ENCODE peak calls at places on chromosomes 3 and 15, in ten cellular contexts. R is fibroblast of lung; E is effector CD4-positive, alpha-beta T cell; S is HuH-7.5; F is endothelial cell; H is lower lobe of right lung; W is IMR-90; G is NCI-H1436; I is CD4-positive, alpha-beta T cell; Z is activated effector memory CD4-positive, alpha-beta T cell treated with anti-CD3 and anti-CD28 coated beads, Interleukin-2, amount 50 U/mL, for 16 hours. C is an unnamed sample.

GRCh38 chr15:74400915-74401757 is 32.6 kb downstream of the SEMA7A start:
- DNase-seq in F (no peak), H (no peak), S (no peak), E (no peak), R (peak; percentile 54), I (no peak), G (no peak), W (no peak), Z (no peak), C (no peak)

GRCh38 chr3:150255416-150255815 is 152.7 kb upstream of the TSC22D2 start:
- DNase-seq in W (no peak), R (no peak), S (no peak), E (no peak), Z (no peak), G (peak; percentile 33), I (no peak), F (no peak), H (no peak), C (no peak)

GRCh38 chr3:127690823-127691452 is 18.2 kb downstream of the ABTB1 start:
- DNase-seq in R (peak; percentile 68), H (peak; percentile 62), I (no peak), W (peak; percentile 70), Z (no peak), G (no peak), F (peak; percentile 68), E (no peak), S (peak; percentile 39), C (peak; percentile 81)

GRCh38 chr3:129756871-129757270 is 136.6 kb downstream of the TMCC1 start:
- DNase-seq in R (peak; percentile 62), G (no peak), I (no peak), W (peak; percentile 66), S (no peak), H (no peak), E (no peak), F (no peak), Z (no peak), C (no peak)

GRCh38 chr3:13308406-13308805 is 111.7 kb downstream of the NUP210 start:
- DNase-seq in H (peak; percentile 44), F (peak; percentile 71), Z (no peak), G (no peak), R (peak; percentile 27), W (peak; percentile 38), E (no peak), I (no peak), S (peak; percentile 88), C (peak; percentile 31)

GRCh38 chr3:98326494-98326893 is 27.2 kb upstream of the OR5K4 start:
- DNase-seq in I (no peak), W (no peak), E (no peak), H (no peak), S (no peak), G (no peak), R (no peak), Z (no peak), F (no peak), C (no peak)

GRCh38 chr3:124174463-124174862 is 182.5 kb upstream of the ROPN1 start:
- DNase-seq in H (no peak), I (no peak), Z (no peak), R (no peak), E (no peak), W (no peak), S (no peak), G (peak; percentile 79), F (no peak), C (no peak)

GRCh38 chr3:111715911-111716523 is 120.9 kb upstream of the ZBED2 start:
- DNase-seq in Z (peak; percentile 70), I (peak; percentile 31), E (no peak), S (peak; percentile 33), R (peak; percentile 43), W (peak; percentile 45), G (peak; percentile 47), F (peak; percentile 64), H (peak; percentile 53), C (peak; percentile 78)

GRCh38 chr3:21621396-21621695 is 129.7 kb downstream of the ZNF385D start:
- DNase-seq in R (peak; percentile 81), W (peak; percentile 22), S (no peak), F (no peak), G (no peak), H (no peak), I (no peak), E (no peak), Z (no peak), C (no peak)

GRCh38 chr3:197881601-197882000 is 68.4 kb upstream of the RPL35A start:
- DNase-seq in E (no peak), G (peak; percentile 13), Z (no peak), I (no peak), H (no peak), W (no peak), R (no peak), F (no peak), S (no peak), C (no peak)

GRCh38 chr15:90557651-90558084 is 27.9 kb downstream of the CRTC3 start:
- DNase-seq in H (peak; percentile 63), R (peak; percentile 87), S (no peak), W (peak; percentile 65), Z (no peak), G (no peak), E (no peak), F (no peak), I (no peak), C (no peak)